ENCODE peak calls at places on chromosomes 11 and 22, in four cellular contexts. S is uterus, F is pancreas, L is WERI-Rb-1. C is an unnamed sample.

GRCh38 chr11:45590743-45591142 is 74.7 kb downstream of the CHST1 start:
- DNase-seq in S (no peak), F (no peak), L (no peak), C (peak)

GRCh38 chr11:111603633-111604130 is 1.4 kb downstream of the SIK2 start:
- DNase-seq in L (no peak), S (no peak), F (no peak), C (no peak)

GRCh38 chr11:1660025-1660867 is 30.7 kb downstream of the KRTAP5-5 start:
- DNase-seq in F (no peak), S (no peak), L (no peak), C (no peak)

GRCh38 chr11:13168281-13168680 is 109.3 kb upstream of the BMAL1 start:
- DNase-seq in F (no peak), L (no peak), S (no peak), C (no peak)

GRCh38 chr11:68583047-68583446 is 101.3 kb upstream of the GAL start:
- DNase-seq in S (no peak), L (no peak), F (no peak), C (no peak)

GRCh38 chr11:107689317-107690202 is 22.3 kb downstream of the SLN start:
- DNase-seq in L (peak), S (peak), F (peak), C (peak)

GRCh38 chr11:72235351-72236057 is 8.5 kb downstream of the PHOX2A start:
- DNase-seq in S (no peak), F (no peak), L (no peak), C (no peak)

GRCh38 chr11:131819845-131820244 is 449.4 kb downstream of the NTM start:
- DNase-seq in F (no peak), L (no peak), S (no peak), C (no peak)

GRCh38 chr22:24290459-24290858 is 19.8 kb downstream of the SPECC1L start:
- DNase-seq in F (no peak), S (no peak), L (no peak), C (no peak)

GRCh38 chr11:371716-372590 is 2.7 kb downstream of the B4GALNT4 start:
- DNase-seq in S (no peak), F (no peak), L (peak), C (no peak)

GRCh38 chr11:55949330-55949729 is 13.1 kb upstream of the OR5I1 start:
- DNase-seq in F (no peak), L (no peak), S (no peak), C (no peak)

GRCh38 chr11:112863304-112863703 is 97.9 kb upstream of the NCAM1 start:
- DNase-seq in S (no peak), F (no peak), L (no peak), C (no peak)

GRCh38 chr11:123924027-123924426 is 15.4 kb upstream of the OR4D5 start:
- DNase-seq in L (no peak), F (no peak), S (no peak), C (no peak)

GRCh38 chr11:130798801-130799200 is 117.5 kb downstream of the SNX19 start:
- DNase-seq in L (no peak), F (no peak), S (no peak), C (no peak)

GRCh38 chr22:36873614-36874308 is 13.0 kb downstream of the NCF4 start:
- DNase-seq in S (peak), F (peak), L (peak), C (no peak)

GRCh38 chr11:35295751-35296150 is 123.6 kb downstream of the SLC1A2 start:
- DNase-seq in S (no peak), F (no peak), L (no peak), C (no peak)

GRCh38 chr11:128604723-128605122 is 17.4 kb upstream of the ETS1 start:
- DNase-seq in F (no peak), L (no peak), S (no peak), C (no peak)

GRCh38 chr11:44950036-44950624 is 553 bp downstream of the TP53I11 start:
- DNase-seq in L (no peak), S (no peak), F (peak), C (no peak)

GRCh38 chr11:57072640-57073039 is 83.9 kb downstream of the OR5AK2 start:
- DNase-seq in L (no peak), F (no peak), S (no peak), C (no peak)

GRCh38 chr11:62108017-62108750 is 15.6 kb upstream of the INCENP start:
- DNase-seq in S (peak), F (peak), L (peak), C (peak)

GRCh38 chr11:124946735-124947141 is 7.3 kb upstream of the CCDC15 start:
- DNase-seq in S (no peak), F (no peak), L (no peak), C (no peak)

GRCh38 chr11:110434952-110435779 is 5.4 kb downstream of the FDX1 start:
- DNase-seq in S (no peak), F (peak), L (peak), C (no peak)

GRCh38 chr22:48592066-48592345 is 1235.7 kb downstream of the BRD1 start:
- DNase-seq in L (no peak), S (no peak), F (no peak), C (no peak)

GRCh38 chr11:94433049-94433448 is 31.8 kb upstream of the GPR83 start:
- DNase-seq in L (no peak), S (no peak), F (no peak), C (no peak)

GRCh38 chr11:63931876-63932275 is 6.9 kb upstream of the NAA40 start:
- DNase-seq in F (no peak), L (no peak), S (no peak), C (no peak)

GRCh38 chr11:119148855-119149370 is at the start of gene ABCG4:
- DNase-seq in F (no peak), S (no peak), L (peak), C (no peak)

GRCh38 chr11:115301029-115301428 is 203.2 kb downstream of the CADM1 start:
- DNase-seq in L (no peak), F (no peak), S (no peak), C (no peak)

GRCh38 chr22:38085501-38085900 is 1.5 kb upstream of the SLC16A8 start:
- DNase-seq in S (no peak), L (no peak), F (no peak), C (no peak)

GRCh38 chr11:44572884-44573283 is 7.4 kb downstream of the CD82 start:
- DNase-seq in F (peak), S (no peak), L (no peak), C (no peak)

GRCh38 chr11:72520815-72521214 is 86.5 kb upstream of the CLPB start:
- DNase-seq in F (no peak), L (no peak), S (no peak), C (no peak)

GRCh38 chr11:31005202-31005601 is 364.3 kb downstream of the DCDC1 start:
- DNase-seq in S (no peak), F (no peak), L (no peak), C (no peak)

GRCh38 chr22:19360862-19361261 is 69.3 kb upstream of the CLTCL1 start:
- DNase-seq in F (no peak), S (no peak), L (no peak), C (no peak)

GRCh38 chr11:104338186-104338585 is 174.2 kb upstream of the PDGFD start:
- DNase-seq in S (no peak), F (no peak), L (no peak), C (no peak)

GRCh38 chr11:104337273-104337672 is 173.3 kb upstream of the PDGFD start:
- DNase-seq in F (no peak), L (no peak), S (no peak), C (no peak)

GRCh38 chr11:104329043-104329442 is 165.1 kb upstream of the PDGFD start:
- DNase-seq in S (no peak), F (no peak), L (no peak), C (no peak)

GRCh38 chr11:104332110-104332509 is 168.2 kb upstream of the PDGFD start:
- DNase-seq in S (no peak), F (no peak), L (peak), C (no peak)

DNA sequence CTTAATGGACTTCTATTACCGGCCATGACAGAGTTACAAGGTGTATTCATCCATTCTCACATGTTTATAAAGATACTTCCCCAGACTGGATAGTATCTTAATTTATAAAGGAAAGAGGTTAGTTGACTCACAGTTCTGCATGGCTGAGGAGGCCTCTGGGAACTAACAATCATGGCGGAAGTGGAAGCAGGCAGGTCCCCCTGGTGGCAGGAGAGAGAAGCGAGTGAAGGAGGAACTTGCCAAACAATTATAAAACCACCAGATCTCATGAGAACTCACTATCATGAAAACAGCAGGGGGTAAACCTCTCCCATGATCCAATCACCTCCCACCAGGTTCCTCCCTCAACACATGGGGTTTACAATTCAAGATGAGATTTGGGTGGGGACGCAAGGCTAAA is 170.0 kb upstream of the PDGFD start:
- DNase-seq in F (no peak), S (no peak), L (peak), C (no peak)
- TF ChIP-seq CTCF in F (no peak), S (no peak), L (peak), C (peak)

GRCh38 chr22:40687706-40688105 is 8.4 kb downstream of the MCHR1 start:
- DNase-seq in F (no peak), L (no peak), S (no peak), C (no peak)

GRCh38 chr22:40685406-40685805 is 6.1 kb downstream of the MCHR1 start:
- DNase-seq in F (no peak), L (no peak), S (no peak), C (no peak)

GRCh38 chr22:40681451-40681850 is 2.2 kb downstream of the MCHR1 start:
- DNase-seq in S (no peak), F (no peak), L (no peak), C (no peak)

GRCh38 chr22:40680819-40681183 is 1.5 kb downstream of the MCHR1 start:
- DNase-seq in L (no peak), S (no peak), F (no peak), C (no peak)

GRCh38 chr22:40684728-40685127 is 5.4 kb downstream of the MCHR1 start:
- DNase-seq in L (peak), S (no peak), F (no peak), C (no peak)
- H3K4me3 ChIP-seq in L (peak), S (no peak), F (no peak), C (no peak)

GRCh38 chr11:83528225-83528624 is 242.1 kb upstream of the CCDC90B start:
- DNase-seq in S (no peak), F (no peak), L (no peak), C (no peak)

GRCh38 chr11:83528877-83529276 is 242.7 kb upstream of the CCDC90B start:
- DNase-seq in S (no peak), L (no peak), F (no peak), C (no peak)

GRCh38 chr11:83520849-83521248 is 234.7 kb upstream of the CCDC90B start:
- DNase-seq in L (no peak), S (no peak), F (no peak), C (peak)

GRCh38 chr11:83521647-83522596 is 235.8 kb upstream of the CCDC90B start:
- DNase-seq in L (peak), F (no peak), S (no peak), C (no peak)

GRCh38 chr11:83523676-83524075 is 237.5 kb upstream of the CCDC90B start:
- DNase-seq in S (no peak), L (no peak), F (no peak), C (no peak)
- TF ChIP-seq CTCF in S (no peak), L (no peak), F (no peak), C (no peak)

GRCh38 chr11:3669128-3669527 is 2.1 kb downstream of the CHRNA10 start:
- DNase-seq in S (no peak), F (no peak), L (no peak), C (no peak)
- H3K4me3 ChIP-seq in S (no peak), F (no peak), L (no peak), C (no peak)

GRCh38 chr11:83024270-83024854 is 47.3 kb downstream of the RAB30 start:
- DNase-seq in F (no peak), L (no peak), S (no peak), C (no peak)

GRCh38 chr11:83025267-83025704 is 46.4 kb downstream of the RAB30 start:
- DNase-seq in L (no peak), F (no peak), S (no peak), C (peak)

GRCh38 chr11:83026229-83026628 is 45.5 kb downstream of the RAB30 start:
- DNase-seq in L (no peak), F (no peak), S (no peak), C (no peak)

GRCh38 chr11:83023410-83023809 is 48.3 kb downstream of the RAB30 start:
- DNase-seq in L (no peak), S (no peak), F (no peak), C (no peak)

GRCh38 chr11:83027794-83028193 is 43.9 kb downstream of the RAB30 start:
- DNase-seq in S (no peak), L (no peak), F (no peak), C (no peak)
- TF ChIP-seq CTCF in S (no peak), L (no peak), F (no peak), C (no peak)

C was measured in LNCaP clone FGC.